ENCODE peak calls at places on chromosomes 7 and 10, in four cellular contexts. H is stimulated activated naive B cell treated with anti-CD40 and anti-IgM and Interleukin-4, amounts not matched to agents 10 μg/mL and 1 μg/mL and 100 μg/mL, for 72 hours; P is upper lobe of right lung; R is body of pancreas. L is an unnamed sample.

GRCh38 chr10:14532473-14533251 is 201.9 kb upstream of the FRMD4A start:
- ATAC-seq in H (no peak), R (peak), P (no peak), L (no peak)

GRCh38 chr7:22802426-22802825 is 20.2 kb downstream of the TOMM7 start:
- ATAC-seq in H (no peak), R (no peak), P (no peak), L (no peak)

GRCh38 chr7:23594879-23595604 is 2.1 kb upstream of the CCDC126 start:
- ATAC-seq in H (peak), R (no peak), P (no peak), L (no peak)

GRCh38 chr10:85993840-85994507 is 372.6 kb downstream of the GRID1 start:
- ATAC-seq in P (no peak), H (no peak), R (no peak), L (no peak)

GRCh38 chr7:50141131-50141530 is 48.1 kb upstream of the ZPBP start:
- ATAC-seq in R (no peak), P (no peak), H (no peak), L (no peak)

GRCh38 chr10:29555091-29555745 is 79.6 kb downstream of the SVIL start:
- ATAC-seq in H (peak), R (no peak), P (peak), L (no peak)

GRCh38 chr10:15172306-15172840 is 3.9 kb upstream of the NMT2 start:
- ATAC-seq in R (no peak), H (no peak), P (no peak), L (no peak)

GRCh38 chr10:90769946-90770841 is 87.6 kb downstream of the HTR7 start:
- ATAC-seq in H (no peak), P (peak), R (no peak), L (peak)

GRCh38 chr7:10237306-10237705 is 736.4 kb upstream of the PHF14 start:
- ATAC-seq in H (no peak), P (no peak), R (peak), L (no peak)

GRCh38 chr7:86823769-86824168 is 180.1 kb downstream of the GRM3 start:
- ATAC-seq in R (no peak), H (no peak), P (no peak), L (no peak)

GRCh38 chr7:104826140-104826539 is 187.9 kb upstream of the KMT2E start:
- ATAC-seq in H (no peak), P (peak), R (no peak), L (no peak)

GRCh38 chr10:71784679-71785272 is 11.5 kb upstream of the VSIR start:
- ATAC-seq in P (no peak), H (no peak), R (no peak), L (no peak)

GRCh38 chr7:127976056-127976455 is 55.2 kb downstream of the LRRC4 start:
- ATAC-seq in H (no peak), P (peak), R (no peak), L (no peak)

GRCh38 chr10:48653347-48653746 is 31.3 kb upstream of the WDFY4 start:
- ATAC-seq in R (no peak), H (no peak), P (no peak), L (no peak)

GRCh38 chr7:35723011-35723410 is 28.1 kb upstream of the HERPUD2 start:
- ATAC-seq in R (no peak), H (no peak), P (no peak), L (no peak)

GRCh38 chr7:74672343-74672915 is 14.9 kb downstream of the GTF2I start:
- ATAC-seq in H (no peak), P (no peak), R (no peak), L (no peak)

GRCh38 chr7:80902035-80902434 is 16.8 kb downstream of the SEMA3C start:
- ATAC-seq in P (no peak), R (no peak), H (no peak), L (no peak)